ENCODE peak calls at places on chromosomes 13 and 19, in seven cellular contexts. J is ascending aorta, F is nephron progenitor cell, K is DMS153, R is upper lobe of right lung, A is GM06990, T is cardiac muscle cell. L is an unnamed sample.

GRCh38 chr13:25977216-25977615 is 74.6 kb downstream of the SHISA2 start:
- DNase-seq in J (no peak), F (no peak), K (peak), R (no peak), A (no peak), T (no peak), L (peak)

GRCh38 chr13:98997738-98998641 is 20.1 kb upstream of the DOCK9 start:
- DNase-seq in J (no peak), F (no peak), K (peak), R (no peak), A (peak), T (no peak), L (peak)

GRCh38 chr13:40116008-40116407 is 460.5 kb downstream of the COG6 start:
- DNase-seq in J (peak), F (no peak), K (peak), R (no peak), A (no peak), T (peak), L (no peak)

GRCh38 chr19:40802300-40803169 is 3.5 kb downstream of the EGLN2 start:
- DNase-seq in J (no peak), F (no peak), K (no peak), R (peak), A (peak), T (peak), L (no peak)

GRCh38 chr19:50928841-50929240 is 17.6 kb upstream of the KLK4 start:
- DNase-seq in J (no peak), F (no peak), K (no peak), R (no peak), A (no peak), T (no peak), L (no peak)

GRCh38 chr13:37747071-37747612 is 122.4 kb downstream of the TRPC4 start:
- DNase-seq in J (no peak), F (no peak), K (peak), R (no peak), A (no peak), T (peak), L (no peak)

GRCh38 chr19:40672038-40672437 is 18.4 kb downstream of the NUMBL start:
- DNase-seq in J (no peak), F (no peak), K (no peak), R (no peak), A (no peak), T (no peak), L (no peak)

GRCh38 chr13:78102121-78102677 is 183.6 kb upstream of the EDNRB start:
- DNase-seq in J (no peak), F (no peak), K (no peak), R (no peak), A (peak), T (peak), L (no peak)

GRCh38 chr13:34577051-34577450 is 365.0 kb upstream of the NBEA start:
- DNase-seq in J (no peak), F (no peak), K (no peak), R (no peak), A (no peak), T (peak), L (no peak)

GRCh38 chr19:46944918-46945628 is 74.6 kb upstream of the NPAS1 start:
- DNase-seq in J (peak), F (peak), K (no peak), R (no peak), A (no peak), T (peak), L (no peak)

GRCh38 chr19:6712692-6713670 is 7.5 kb downstream of the C3 start:
- DNase-seq in J (no peak), F (no peak), K (no peak), R (no peak), A (no peak), T (no peak), L (no peak)

GRCh38 chr19:42846597-42846996 is 32.9 kb downstream of the PSG1 start:
- DNase-seq in J (no peak), F (no peak), K (no peak), R (no peak), A (no peak), T (no peak), L (no peak)

GRCh38 chr19:45467115-45467455 is 711 bp upstream of the FOSB start:
- DNase-seq in J (no peak), F (no peak), K (no peak), R (no peak), A (no peak), T (peak), L (no peak)

GRCh38 chr13:36436811-36437210 is 4.5 kb downstream of the CCNA1 start:
- DNase-seq in J (no peak), F (no peak), K (no peak), R (no peak), A (no peak), T (no peak), L (no peak)

GRCh38 chr19:23439623-23440022 is 44.4 kb upstream of the ZNF91 start:
- DNase-seq in J (no peak), F (no peak), K (no peak), R (no peak), A (no peak), T (no peak), L (no peak)